ENCODE peak calls at places on chromosomes 11 and 22, in seven cellular contexts. H is WTC11, R is HepG2, C is HCT116, N is K562, A is H1, J is GM12878. L is an unnamed sample.

GRCh38 chr11:6544921-6545850 is 48.1 kb downstream of the DNHD1 start:
- DNase-seq in H (no peak), R (no peak), C (no peak), N (no peak), A (no peak), J (no peak), L (no peak)

GRCh38 chr11:113152500-113152899 is 161.9 kb upstream of the TTC12 start:
- DNase-seq in H (no peak), R (no peak), C (no peak), N (no peak), A (no peak), J (no peak), L (no peak)

GRCh38 chr11:58125469-58125868 is at the start of gene OR9I1:
- DNase-seq in H (no peak), R (no peak), C (no peak), N (no peak), A (no peak), J (no peak), L (no peak)

GRCh38 chr11:94731921-94732601 is 36.1 kb upstream of the AMOTL1 start:
- DNase-seq in H (no peak), R (no peak), C (no peak), N (peak; percentile 77), A (no peak), J (no peak), L (no peak)

GRCh38 chr11:17887779-17888178 is 125.1 kb downstream of the SERGEF start:
- DNase-seq in H (peak; percentile 58), R (no peak), C (no peak), N (no peak), A (no peak), J (no peak), L (peak; percentile 14)

GRCh38 chr11:116062129-116062525 is 557.9 kb upstream of the CADM1 start:
- DNase-seq in H (no peak), R (no peak), C (no peak), N (no peak), A (no peak), J (no peak), L (no peak)

GRCh38 chr11:86459682-86460460 is 85.2 kb downstream of the CCDC81 start:
- DNase-seq in H (no peak), R (peak; percentile 49), C (peak; percentile 27), N (no peak), A (no peak), J (no peak), L (no peak)

GRCh38 chr22:22431271-22432220 is 77.0 kb downstream of the ZNF280B start:
- DNase-seq in H (peak; percentile 79), R (peak; percentile 49), C (peak; percentile 34), N (peak; percentile 98), A (peak; percentile 89), J (no peak), L (peak; percentile 85)

GRCh38 chr11:72828081-72828567 is 13.9 kb downstream of the ATG16L2 start:
- DNase-seq in H (no peak), R (no peak), C (no peak), N (no peak), A (no peak), J (no peak), L (no peak)

GRCh38 chr22:17997456-17997855 is 26.9 kb downstream of the MICAL3 start:
- DNase-seq in H (no peak), R (no peak), C (no peak), N (no peak), A (no peak), J (no peak), L (no peak)

GRCh38 chr11:95576149-95576851 is 213.3 kb downstream of the FAM76B start:
- DNase-seq in H (no peak), R (no peak), C (no peak), N (no peak), A (no peak), J (no peak), L (no peak)

GRCh38 chr11:19674831-19675230 is 37.8 kb upstream of the NAV2 start:
- DNase-seq in H (no peak), R (no peak), C (no peak), N (no peak), A (no peak), J (no peak), L (no peak)

GRCh38 chr11:126194121-126194543 is 17.3 kb downstream of the RPUSD4 start:
- DNase-seq in H (peak; percentile 35), R (peak; percentile 44), C (no peak), N (peak; percentile 59), A (peak; percentile 62), J (no peak), L (peak; percentile 61)

GRCh38 chr22:50573491-50574382 is 4.5 kb downstream of the CPT1B start:
- DNase-seq in H (no peak), R (no peak), C (no peak), N (no peak), A (no peak), J (no peak), L (no peak)

GRCh38 chr11:69213964-69214363 is 58.2 kb downstream of the SMIM38 start:
- DNase-seq in H (no peak), R (no peak), C (no peak), N (no peak), A (no peak), J (no peak), L (no peak)

GRCh38 chr11:75632962-75633361 is 35.9 kb downstream of the MAP6 start:
- DNase-seq in H (no peak), R (no peak), C (no peak), N (no peak), A (no peak), J (no peak), L (no peak)

GRCh38 chr22:36330655-36331305 is 57.0 kb downstream of the MYH9 start:
- DNase-seq in H (no peak), R (no peak), C (no peak), N (no peak), A (no peak), J (no peak), L (no peak)

GRCh38 chr11:121464352-121464946 is 11.7 kb upstream of the SORL1-AS1 start:
- DNase-seq in H (no peak), R (peak; percentile 15), C (peak; percentile 81), N (no peak), A (no peak), J (no peak), L (no peak)

GRCh38 chr11:67085617-67086016 is 29.0 kb downstream of the RHOD start:
- DNase-seq in H (no peak), R (no peak), C (no peak), N (no peak), A (no peak), J (no peak), L (no peak)

GRCh38 chr22:46611189-46611588 is 9.0 kb upstream of the GRAMD4 start:
- DNase-seq in H (no peak), R (no peak), C (no peak), N (no peak), A (no peak), J (no peak), L (no peak)

GRCh38 chr22:46612341-46612903 is 7.8 kb upstream of the GRAMD4 start:
- DNase-seq in H (no peak), R (no peak), C (no peak), N (no peak), A (no peak), J (no peak), L (no peak)

GRCh38 chr22:46614070-46614931 is 5.9 kb upstream of the GRAMD4 start:
- DNase-seq in H (no peak), R (no peak), C (no peak), N (no peak), A (no peak), J (peak; percentile 70), L (no peak)

GRCh38 chr22:46613606-46613997 is 6.6 kb upstream of the GRAMD4 start:
- DNase-seq in H (no peak), R (no peak), C (no peak), N (no peak), A (no peak), J (peak; percentile 28), L (no peak)

DNA sequence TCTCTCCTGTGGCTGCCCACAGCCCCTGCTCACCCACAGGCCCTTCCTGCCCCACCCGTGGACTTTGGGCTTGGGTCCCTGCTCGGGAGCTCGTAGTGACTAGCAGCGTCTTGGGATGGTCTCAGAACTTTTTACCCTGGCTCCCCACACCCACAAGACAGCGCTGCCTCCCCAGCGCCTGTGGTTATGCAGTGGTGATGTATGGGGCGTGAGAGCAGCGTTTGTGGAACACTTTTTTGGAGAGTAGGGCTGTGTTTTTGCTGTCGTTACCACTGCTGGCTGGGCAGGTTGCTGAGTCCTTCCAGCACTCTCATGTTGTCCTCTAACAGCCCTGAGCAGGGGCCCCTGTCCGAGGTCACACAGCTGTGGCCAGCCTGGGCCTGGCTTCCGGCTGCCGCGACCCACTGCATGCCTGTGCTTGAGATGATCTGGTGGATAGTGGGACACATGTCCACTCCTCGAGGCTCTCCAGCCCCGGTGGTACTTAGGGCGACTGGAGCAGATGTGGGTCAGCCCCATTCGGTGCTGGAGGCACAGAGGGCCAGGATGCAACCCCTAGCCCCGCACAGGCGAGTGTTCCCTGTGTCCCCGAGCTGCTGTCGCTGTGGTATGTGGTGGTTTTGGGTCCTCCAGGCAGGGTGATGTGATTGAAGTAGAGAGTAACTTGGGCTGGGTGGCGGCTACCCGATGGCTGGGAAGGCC is 7.1 kb upstream of the GRAMD4 start:
- DNase-seq in H (no peak), R (peak; percentile 35), C (no peak), N (no peak), A (no peak), J (no peak), L (no peak)
- TF ChIP-seq SP1 in H (no peak), R (no peak), C (no peak), N (no peak), A (no peak), J (no peak), L (no peak)

GRCh38 chr11:74086242-74086884 is 77.5 kb upstream of the UCP3 start:
- DNase-seq in H (no peak), R (no peak), C (no peak), N (peak; percentile 80), A (no peak), J (no peak), L (no peak)

GRCh38 chr11:74091549-74091948 is 79.3 kb downstream of the C2CD3 start:
- DNase-seq in H (no peak), R (no peak), C (no peak), N (no peak), A (no peak), J (no peak), L (no peak)

GRCh38 chr11:74094393-74094792 is 76.4 kb downstream of the C2CD3 start:
- DNase-seq in H (no peak), R (no peak), C (no peak), N (no peak), A (no peak), J (no peak), L (no peak)

GRCh38 chr11:74092425-74092824 is 78.4 kb downstream of the C2CD3 start:
- DNase-seq in H (no peak), R (no peak), C (no peak), N (peak; percentile 39), A (no peak), J (no peak), L (no peak)

GRCh38 chr11:74090701-74091100 is 80.1 kb downstream of the C2CD3 start:
- DNase-seq in H (no peak), R (peak; percentile 12), C (no peak), N (peak; percentile 25), A (no peak), J (no peak), L (no peak)
- TF ChIP-seq SP1 in H (no peak), R (no peak), C (no peak), N (no peak), A (no peak), J (no peak), L (no peak)

GRCh38 chr11:77470971-77471370 is 2.9 kb downstream of the PAK1 start:
- DNase-seq in H (no peak), R (no peak), C (no peak), N (no peak), A (no peak), J (no peak), L (no peak)
- TF ChIP-seq SP1 in H (no peak), R (no peak), C (no peak), N (no peak), A (no peak), J (no peak), L (no peak)

GRCh38 chr11:134659882-134660281 is 247.8 kb upstream of the B3GAT1 start:
- DNase-seq in H (no peak), R (no peak), C (no peak), N (no peak), A (peak; percentile 11), J (no peak), L (no peak)
- TF ChIP-seq SP1 in H (no peak), R (no peak), C (no peak), N (no peak), A (no peak), J (no peak), L (no peak)